ENCODE peak calls at places on chromosome X, in five cellular contexts. One of them, this sample, is unnamed.

GRCh38 chrX:47568656-47569295 is 7.8 kb downstream of the ARAF start:
- DNase-seq in sigmoid colon: no peak
- DNase-seq in upper lobe of left lung: no peak
- DNase-seq in tibial nerve: no peak
- DNase-seq in A549: peak
- DNase-seq in this sample: no peak

GRCh38 chrX:96430756-96431455 is 253.7 kb upstream of the DIAPH2 start:
- DNase-seq in sigmoid colon: no peak
- DNase-seq in A549: no peak
- DNase-seq in upper lobe of left lung: no peak
- DNase-seq in tibial nerve: no peak
- DNase-seq in this sample: no peak

GRCh38 chrX:10769696-10770619 is 149.6 kb upstream of the MID1 start:
- DNase-seq in upper lobe of left lung: no peak
- DNase-seq in sigmoid colon: no peak
- DNase-seq in A549: no peak
- DNase-seq in tibial nerve: no peak
- DNase-seq in this sample: no peak

GRCh38 chrX:267771-268261 is 13.4 kb upstream of the PLCXD1 start:
- DNase-seq in upper lobe of left lung: peak
- DNase-seq in sigmoid colon: peak
- DNase-seq in A549: no peak
- DNase-seq in tibial nerve: no peak
- DNase-seq in this sample: peak

GRCh38 chrX:73850124-73851013 is 287.4 kb downstream of the CHIC1 start:
- DNase-seq in A549: peak
- DNase-seq in tibial nerve: no peak
- DNase-seq in sigmoid colon: peak
- DNase-seq in upper lobe of left lung: peak
- DNase-seq in this sample: peak

GRCh38 chrX:96957718-96958117 is 74.0 kb downstream of the RPA4 start:
- DNase-seq in tibial nerve: no peak
- DNase-seq in upper lobe of left lung: no peak
- DNase-seq in sigmoid colon: no peak
- DNase-seq in A549: no peak
- DNase-seq in this sample: no peak

GRCh38 chrX:33272986-33273385 is 61.6 kb upstream of the DMD start:
- DNase-seq in sigmoid colon: no peak
- DNase-seq in tibial nerve: no peak
- DNase-seq in A549: no peak
- DNase-seq in upper lobe of left lung: no peak
- DNase-seq in this sample: no peak

GRCh38 chrX:28997716-28998115 is 410.5 kb downstream of the IL1RAPL1 start:
- DNase-seq in tibial nerve: no peak
- DNase-seq in sigmoid colon: no peak
- DNase-seq in upper lobe of left lung: no peak
- DNase-seq in A549: no peak
- DNase-seq in this sample: no peak

GRCh38 chrX:54357414-54358377 is at the start of gene WNK3:
- DNase-seq in A549: peak
- DNase-seq in sigmoid colon: peak
- DNase-seq in upper lobe of left lung: peak
- DNase-seq in tibial nerve: peak
- DNase-seq in this sample: peak

GRCh38 chrX:114611018-114611619 is 27.2 kb downstream of the HTR2C start:
- DNase-seq in sigmoid colon: no peak
- DNase-seq in tibial nerve: no peak
- DNase-seq in upper lobe of left lung: no peak
- DNase-seq in A549: peak
- DNase-seq in this sample: no peak

GRCh38 chrX:74521961-74522833 is 92.2 kb downstream of the RLIM start:
- DNase-seq in sigmoid colon: peak
- DNase-seq in A549: no peak
- DNase-seq in upper lobe of left lung: no peak
- DNase-seq in tibial nerve: no peak
- DNase-seq in this sample: no peak

GRCh38 chrX:24173115-24173847 is 23.8 kb downstream of the ZFX start:
- DNase-seq in upper lobe of left lung: no peak
- DNase-seq in tibial nerve: no peak
- DNase-seq in A549: no peak
- DNase-seq in sigmoid colon: no peak
- DNase-seq in this sample: no peak

GRCh38 chrX:53004038-53004437 is 44.6 kb upstream of the GPR173 start:
- DNase-seq in upper lobe of left lung: no peak
- DNase-seq in A549: no peak
- DNase-seq in sigmoid colon: no peak
- DNase-seq in tibial nerve: no peak
- DNase-seq in this sample: no peak

GRCh38 chrX:121579016-121579760 is 531.8 kb downstream of the GLUD2 start:
- DNase-seq in tibial nerve: no peak
- DNase-seq in A549: no peak
- DNase-seq in upper lobe of left lung: no peak
- DNase-seq in sigmoid colon: no peak
- DNase-seq in this sample: no peak

GRCh38 chrX:30748337-30748960 is 95.2 kb downstream of the GK start:
- DNase-seq in tibial nerve: no peak
- DNase-seq in A549: no peak
- DNase-seq in upper lobe of left lung: no peak
- DNase-seq in sigmoid colon: no peak
- DNase-seq in this sample: no peak

GRCh38 chrX:126985960-126986359 is 166.4 kb downstream of the PRR32 start:
- DNase-seq in A549: no peak
- DNase-seq in upper lobe of left lung: no peak
- DNase-seq in tibial nerve: no peak
- DNase-seq in sigmoid colon: no peak
- DNase-seq in this sample: no peak

GRCh38 chrX:129769467-129770154 is 10.1 kb upstream of the SASH3 start:
- DNase-seq in A549: no peak
- DNase-seq in tibial nerve: no peak
- DNase-seq in upper lobe of left lung: no peak
- DNase-seq in sigmoid colon: no peak
- DNase-seq in this sample: no peak

GRCh38 chrX:115571712-115572111 is 10.7 kb downstream of the PLS3 start:
- DNase-seq in sigmoid colon: no peak
- DNase-seq in A549: no peak
- DNase-seq in upper lobe of left lung: no peak
- DNase-seq in tibial nerve: no peak
- DNase-seq in this sample: no peak

GRCh38 chrX:77447339-77448149 is at the start of gene FGF16:
- DNase-seq in sigmoid colon: no peak
- DNase-seq in upper lobe of left lung: no peak
- DNase-seq in A549: no peak
- DNase-seq in tibial nerve: no peak
- DNase-seq in this sample: no peak

GRCh38 chrX:152641996-152642395 is 4.3 kb downstream of the GABRQ start:
- DNase-seq in sigmoid colon: no peak
- DNase-seq in upper lobe of left lung: no peak
- DNase-seq in tibial nerve: no peak
- DNase-seq in A549: no peak
- DNase-seq in this sample: no peak

GRCh38 chrX:413322-414201 is 26.9 kb upstream of the PPP2R3B start:
- DNase-seq in A549: no peak
- DNase-seq in tibial nerve: no peak
- DNase-seq in sigmoid colon: no peak
- DNase-seq in upper lobe of left lung: no peak
- DNase-seq in this sample: no peak

GRCh38 chrX:150476183-150476699 is 92.2 kb upstream of the MTM1 start:
- DNase-seq in A549: no peak
- DNase-seq in upper lobe of left lung: no peak
- DNase-seq in sigmoid colon: no peak
- DNase-seq in tibial nerve: no peak
- DNase-seq in this sample: no peak

GRCh38 chrX:46840946-46841740 is 4.3 kb downstream of the RP2 start:
- DNase-seq in tibial nerve: no peak
- DNase-seq in upper lobe of left lung: no peak
- DNase-seq in A549: no peak
- DNase-seq in sigmoid colon: no peak
- DNase-seq in this sample: no peak

GRCh38 chrX:119421306-119421705 is 22.2 kb downstream of the SLC25A43 start:
- DNase-seq in sigmoid colon: no peak
- DNase-seq in upper lobe of left lung: no peak
- DNase-seq in tibial nerve: no peak
- DNase-seq in A549: no peak
- DNase-seq in this sample: no peak

GRCh38 chrX:149371984-149372383 is 133.1 kb downstream of the IDS start:
- DNase-seq in sigmoid colon: no peak
- DNase-seq in tibial nerve: no peak
- DNase-seq in A549: no peak
- DNase-seq in upper lobe of left lung: no peak
- DNase-seq in this sample: no peak

GRCh38 chrX:116605576-116605975 is 142.8 kb upstream of the CT83 start:
- DNase-seq in sigmoid colon: no peak
- DNase-seq in upper lobe of left lung: no peak
- DNase-seq in A549: no peak
- DNase-seq in tibial nerve: no peak
- DNase-seq in this sample: no peak

GRCh38 chrX:120499301-120500097 is 30.4 kb upstream of the LAMP2 start:
- DNase-seq in sigmoid colon: no peak
- DNase-seq in tibial nerve: no peak
- DNase-seq in upper lobe of left lung: no peak
- DNase-seq in A549: no peak
- DNase-seq in this sample: no peak

GRCh38 chrX:20029728-20030127 is 38.9 kb upstream of the BCLAF3 start:
- DNase-seq in tibial nerve: no peak
- DNase-seq in A549: no peak
- DNase-seq in upper lobe of left lung: no peak
- DNase-seq in sigmoid colon: no peak
- DNase-seq in this sample: no peak

GRCh38 chrX:34886011-34886410 is 56.6 kb upstream of the FAM47B start:
- DNase-seq in tibial nerve: no peak
- DNase-seq in sigmoid colon: no peak
- DNase-seq in A549: no peak
- DNase-seq in upper lobe of left lung: no peak
- DNase-seq in this sample: peak

GRCh38 chrX:1612641-1613286 is 2.1 kb upstream of the ASMT start:
- DNase-seq in A549: no peak
- DNase-seq in sigmoid colon: no peak
- DNase-seq in tibial nerve: no peak
- DNase-seq in upper lobe of left lung: no peak
- DNase-seq in this sample: no peak

GRCh38 chrX:1623691-1624090 is 8.8 kb downstream of the ASMT start:
- DNase-seq in upper lobe of left lung: no peak
- DNase-seq in A549: no peak
- DNase-seq in tibial nerve: no peak
- DNase-seq in sigmoid colon: no peak
- DNase-seq in this sample: no peak

GRCh38 chrX:1614927-1615326 is at the start of gene ASMT:
- DNase-seq in upper lobe of left lung: no peak
- DNase-seq in sigmoid colon: no peak
- DNase-seq in A549: no peak
- DNase-seq in tibial nerve: no peak
- DNase-seq in this sample: no peak

GRCh38 chrX:1618689-1619088 is 3.8 kb downstream of the ASMT start:
- DNase-seq in tibial nerve: no peak
- DNase-seq in sigmoid colon: no peak
- DNase-seq in upper lobe of left lung: no peak
- DNase-seq in A549: no peak
- DNase-seq in this sample: no peak
- TF ChIP-seq EP300 in tibial nerve: no peak
- TF ChIP-seq EP300 in sigmoid colon: no peak
- TF ChIP-seq EP300 in upper lobe of left lung: no peak
- TF ChIP-seq EP300 in A549: no peak
- TF ChIP-seq EP300 in this sample: no peak

GRCh38 chrX:155218777-155219176 is 2.5 kb downstream of the VBP1 start:
- DNase-seq in tibial nerve: no peak
- DNase-seq in A549: no peak
- DNase-seq in upper lobe of left lung: no peak
- DNase-seq in sigmoid colon: no peak
- DNase-seq in this sample: no peak
- TF ChIP-seq EP300 in tibial nerve: no peak
- TF ChIP-seq EP300 in A549: no peak
- TF ChIP-seq EP300 in upper lobe of left lung: no peak
- TF ChIP-seq EP300 in sigmoid colon: no peak
- TF ChIP-seq EP300 in this sample: no peak

GRCh38 chrX:70806081-70806480 is 102.4 kb downstream of the TEX11 start:
- DNase-seq in tibial nerve: no peak
- DNase-seq in A549: no peak
- DNase-seq in sigmoid colon: no peak
- DNase-seq in upper lobe of left lung: no peak
- DNase-seq in this sample: no peak

DNA sequence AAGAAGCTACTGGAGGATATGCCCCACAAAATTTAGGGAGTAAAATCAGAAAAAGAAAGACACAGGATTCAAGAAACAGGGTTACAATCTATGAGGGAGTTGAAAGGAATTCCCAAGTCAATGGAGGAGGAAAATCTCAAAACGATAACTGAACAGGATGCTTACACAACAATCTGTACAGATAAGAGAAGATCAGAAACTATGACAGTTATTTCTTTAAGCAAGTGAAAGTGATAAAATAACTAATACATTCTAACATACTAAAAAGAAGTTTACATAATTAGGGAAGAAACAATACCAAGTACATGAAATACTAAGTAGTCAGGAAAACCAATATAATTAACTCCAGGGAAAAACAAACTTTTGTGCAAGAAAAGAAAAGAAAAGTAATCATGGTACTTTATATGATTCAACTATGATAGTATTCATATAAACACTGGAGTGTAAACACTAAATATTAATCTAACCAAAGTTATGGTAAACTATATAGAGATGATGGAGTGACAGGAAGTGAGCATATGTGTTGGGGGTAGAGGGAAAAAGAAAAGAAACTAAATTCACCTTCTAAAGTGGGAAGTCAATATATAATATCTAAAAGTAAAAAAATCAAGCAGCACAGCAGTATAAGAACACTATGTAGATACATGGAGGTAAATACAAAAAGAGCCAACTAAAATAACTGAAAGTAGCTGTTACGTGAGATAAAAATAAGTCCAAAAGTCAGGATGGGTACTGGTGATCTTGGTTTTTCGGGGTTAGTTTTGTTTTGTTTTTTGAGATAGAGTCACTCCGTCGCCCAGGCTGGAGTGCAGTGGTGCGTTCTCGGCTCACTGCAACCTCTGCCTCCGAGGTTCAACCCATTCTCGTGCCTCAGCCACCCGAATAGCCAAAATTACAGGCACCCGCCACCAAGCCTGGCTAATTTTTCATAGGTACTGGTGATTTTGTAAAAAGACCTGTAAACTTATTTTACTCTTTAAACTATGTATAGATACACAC is 99.3 kb downstream of the TEX11 start:
- DNase-seq in sigmoid colon: no peak
- DNase-seq in A549: no peak
- DNase-seq in tibial nerve: no peak
- DNase-seq in upper lobe of left lung: no peak
- DNase-seq in this sample: no peak
- TF ChIP-seq EP300 in sigmoid colon: no peak
- TF ChIP-seq EP300 in A549: no peak
- TF ChIP-seq EP300 in tibial nerve: no peak
- TF ChIP-seq EP300 in upper lobe of left lung: no peak
- TF ChIP-seq EP300 in this sample: no peak

DNA sequence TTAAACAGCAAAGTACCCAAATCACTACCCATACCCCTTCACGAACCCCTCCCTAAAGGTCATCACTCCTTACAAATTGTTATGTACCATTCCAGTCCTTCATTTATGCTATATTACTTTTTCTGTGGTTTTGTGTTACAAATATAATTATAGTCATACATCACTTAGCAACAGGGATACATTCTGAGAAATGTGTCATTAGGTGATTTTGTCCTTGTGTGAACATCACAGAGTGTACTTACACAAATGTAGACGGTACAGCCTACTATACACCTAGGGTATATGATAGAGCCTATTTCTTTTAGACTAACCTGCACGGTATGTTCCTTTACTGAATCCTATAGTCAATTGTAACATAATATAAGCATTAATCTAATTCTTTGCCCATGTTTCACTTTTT is 61.9 kb downstream of the ASB9 start:
- DNase-seq in A549: no peak
- DNase-seq in sigmoid colon: no peak
- DNase-seq in tibial nerve: no peak
- DNase-seq in upper lobe of left lung: no peak
- DNase-seq in this sample: no peak
- TF ChIP-seq EP300 in A549: no peak
- TF ChIP-seq EP300 in sigmoid colon: no peak
- TF ChIP-seq EP300 in tibial nerve: no peak
- TF ChIP-seq EP300 in upper lobe of left lung: no peak
- TF ChIP-seq EP300 in this sample: no peak

This sample was measured in ovary.